ENCODE peak calls at places on chromosome 4, in eight cellular contexts. N is mucosa of gallbladder; C is GM10248; W is dermis microvascular lymphatic vessel endothelial cell; Z is activated T-helper 1 cell treated with anti-CD3 and anti-CD28 coated beads, Interleukin-12 subunit alpha, Interleukin-12 subunit beta, Interleukin-2, Interleukin-4 antibody, amounts not matched to agents 30 ng/mL and 10 ng/mL and 1 ng/mL, durations not matched to agents 14 hours and 24 hours and 36 hours; G is HT1080; F is AG10803; K is osteocyte. U is an unnamed sample.

GRCh38 chr4:176789955-176790354 is 2.8 kb downstream of the VEGFC start:
- DNase-seq in W (peak), F (peak), K (no peak), Z (no peak), N (no peak), G (peak), C (peak), U (no peak)

GRCh38 chr4:83516042-83516772 is 19.7 kb upstream of the GPAT3 start:
- DNase-seq in W (no peak), F (peak), G (peak), N (no peak), C (no peak), K (no peak), Z (no peak), U (peak)

GRCh38 chr4:104524591-104524990 is 29.9 kb upstream of the CXXC4 start:
- DNase-seq in Z (no peak), W (no peak), K (no peak), N (no peak), G (peak), F (no peak), C (no peak), U (no peak)

GRCh38 chr4:107712236-107712635 is 7.8 kb downstream of the PAPSS1 start:
- DNase-seq in K (no peak), Z (no peak), W (no peak), N (no peak), G (no peak), F (no peak), C (no peak), U (no peak)

GRCh38 chr4:13162886-13163285 is 321.3 kb downstream of the RAB28 start:
- DNase-seq in K (no peak), N (no peak), Z (no peak), W (no peak), F (no peak), G (peak), C (no peak), U (no peak)

GRCh38 chr4:184792950-184793555 is 32.7 kb downstream of the ACSL1 start:
- DNase-seq in G (peak), C (no peak), F (peak), N (no peak), K (no peak), Z (no peak), W (no peak), U (peak)

GRCh38 chr4:123505077-123505456 is 108.5 kb downstream of the SPRY1 start:
- DNase-seq in N (no peak), Z (no peak), G (no peak), W (no peak), C (no peak), K (no peak), F (no peak), U (no peak)

GRCh38 chr4:821181-821591 is 4.7 kb downstream of the CPLX1 start:
- DNase-seq in K (no peak), Z (no peak), F (no peak), W (no peak), N (no peak), G (no peak), C (no peak), U (no peak)

GRCh38 chr4:159384017-159384416 is 281.1 kb downstream of the RAPGEF2 start:
- DNase-seq in G (no peak), N (no peak), W (no peak), C (no peak), F (no peak), Z (no peak), K (no peak), U (no peak)

GRCh38 chr4:62970846-62971245 is 1438.4 kb downstream of the TECRL start:
- DNase-seq in K (no peak), F (no peak), C (no peak), Z (no peak), N (no peak), G (no peak), W (no peak), U (no peak)

GRCh38 chr4:147311956-147312355 is 168.9 kb upstream of the EDNRA start:
- DNase-seq in K (no peak), N (no peak), W (no peak), C (no peak), F (no peak), Z (no peak), G (no peak), U (no peak)

GRCh38 chr4:128800305-128800704 is 9.2 kb upstream of the JADE1 start:
- DNase-seq in Z (no peak), F (no peak), K (no peak), C (no peak), G (no peak), N (no peak), W (no peak), U (no peak)

GRCh38 chr4:68077737-68078136 is 51.9 kb downstream of the TMPRSS11F start:
- DNase-seq in W (no peak), G (no peak), K (no peak), C (no peak), Z (no peak), F (no peak), N (no peak), U (no peak)

U was measured in pulmonary artery endothelial cell.